ENCODE peak calls at places on chromosomes 16 and 17, in four cellular contexts. R is A673, X is tibial artery, D is left lung. F is an unnamed sample.

GRCh38 chr16:68229431-68230175 is 6.3 kb downstream of the ESRP2 start:
- DNase-seq in R (peak), D (no peak), X (peak), F (no peak)

GRCh38 chr16:75148311-75149195 is at the start of gene ZFP1:
- DNase-seq in R (peak), X (peak), D (peak), F (peak)

GRCh38 chr16:85794696-85795095 is 4.6 kb downstream of the EMC8 start:
- DNase-seq in X (no peak), R (no peak), D (no peak), F (no peak)

GRCh38 chr17:17503566-17504130 is 7.5 kb upstream of the RASD1 start:
- DNase-seq in X (no peak), R (no peak), D (peak), F (no peak)

GRCh38 chr17:5249615-5250014 is 15.0 kb upstream of the SCIMP start:
- DNase-seq in R (peak), D (no peak), X (no peak), F (peak)

GRCh38 chr17:41352597-41353366 is 2.2 kb upstream of the KRT33A start:
- DNase-seq in R (no peak), X (no peak), D (no peak), F (no peak)

GRCh38 chr17:69451416-69452394 is 37.2 kb downstream of the MAP2K6 start:
- DNase-seq in R (no peak), D (no peak), X (no peak), F (no peak)

GRCh38 chr16:89241187-89242003 is 23.9 kb downstream of the ZNF778 start:
- DNase-seq in D (peak), R (peak), X (peak), F (peak)

GRCh38 chr17:28545787-28546415 is 6.5 kb downstream of the UNC119 start:
- DNase-seq in X (no peak), R (peak), D (no peak), F (no peak)

GRCh38 chr17:21194688-21195087 is 19.3 kb downstream of the TMEM11 start:
- DNase-seq in X (no peak), R (no peak), D (no peak), F (no peak)

GRCh38 chr16:3774156-3774767 is 56.9 kb upstream of the TRAP1 start:
- DNase-seq in D (no peak), X (no peak), R (no peak), F (no peak)

GRCh38 chr17:4658478-4659305 is 17.2 kb upstream of the ALOX15 start:
- DNase-seq in R (no peak), D (no peak), X (no peak), F (no peak)

GRCh38 chr16:83482545-83483162 is 325.1 kb upstream of the HSBP1 start:
- DNase-seq in D (no peak), R (no peak), X (no peak), F (no peak)

GRCh38 chr17:38815576-38816193 is 9.4 kb downstream of the CWC25 start:
- DNase-seq in D (no peak), X (no peak), R (no peak), F (peak)

GRCh38 chr16:15046692-15047376 is 9.0 kb downstream of the NTAN1 start:
- DNase-seq in X (no peak), R (no peak), D (no peak), F (no peak)

GRCh38 chr17:49787932-49788442 is 494 bp upstream of the KAT7 start:
- DNase-seq in X (no peak), R (no peak), D (no peak), F (no peak)

GRCh38 chr16:19555938-19556778 is 655 bp downstream of the VPS35L start:
- DNase-seq in R (peak), X (no peak), D (no peak), F (no peak)

GRCh38 chr16:73387979-73388378 is 340.1 kb upstream of the ZFHX3 start:
- DNase-seq in R (no peak), D (no peak), X (no peak), F (no peak)

GRCh38 chr17:77644981-77645380 is 313.5 kb upstream of the TNRC6C start:
- DNase-seq in D (no peak), R (peak), X (no peak), F (peak)

GRCh38 chr17:9833922-9834321 is 8.2 kb downstream of the GLP2R start:
- DNase-seq in X (no peak), D (no peak), R (no peak), F (no peak)

GRCh38 chr16:14569213-14569612 is 60.8 kb downstream of the PARN start:
- DNase-seq in R (no peak), D (no peak), X (no peak), F (no peak)

GRCh38 chr17:37568350-37569053 is 40.7 kb downstream of the SYNRG start:
- DNase-seq in R (no peak), D (no peak), X (no peak), F (no peak)

GRCh38 chr17:17114592-17115225 is 72.5 kb downstream of the MPRIP start:
- DNase-seq in X (no peak), R (peak), D (peak), F (no peak)

GRCh38 chr16:27446721-27447120 is 44.7 kb downstream of the IL21R start:
- DNase-seq in X (no peak), D (no peak), R (no peak), F (peak)

GRCh38 chr17:70636517-70637133 is 467.3 kb downstream of the KCNJ2 start:
- DNase-seq in X (no peak), D (no peak), R (peak), F (no peak)

GRCh38 chr17:74427048-74427762 is 4.7 kb upstream of the GPRC5C start:
- DNase-seq in X (peak), R (no peak), D (no peak), F (no peak)

GRCh38 chr17:9661027-9661426 is 15.7 kb downstream of the USP43 start:
- DNase-seq in X (no peak), R (no peak), D (no peak), F (no peak)

GRCh38 chr17:6753006-6753445 is 2.8 kb upstream of the XAF1 start:
- DNase-seq in X (peak), D (no peak), R (peak), F (peak)

GRCh38 chr17:61457226-61457983 is 5.2 kb downstream of the TBX4 start:
- DNase-seq in R (peak), X (no peak), D (peak), F (no peak)

GRCh38 chr16:28298511-28298878 is 6.2 kb downstream of the SBK1 start:
- DNase-seq in X (no peak), R (peak), D (no peak), F (no peak)

GRCh38 chr17:2192367-2193028 is 111.1 kb downstream of the SMG6 start:
- DNase-seq in R (peak), D (no peak), X (no peak), F (peak)

GRCh38 chr16:8798174-8798527 is 512 bp downstream of the PMM2 start:
- DNase-seq in R (no peak), X (no peak), D (no peak), F (no peak)

GRCh38 chr17:61208301-61209098 is 191.1 kb upstream of the TBX2 start:
- DNase-seq in X (no peak), D (no peak), R (no peak), F (no peak)

GRCh38 chr17:64240741-64241347 is 22.2 kb downstream of the TEX2 start:
- DNase-seq in D (no peak), R (no peak), X (peak), F (no peak)

GRCh38 chr17:64240261-64240740 is 22.8 kb downstream of the TEX2 start:
- DNase-seq in X (no peak), D (no peak), R (no peak), F (no peak)

GRCh38 chr17:64232466-64233262 is 30.4 kb downstream of the TEX2 start:
- DNase-seq in R (no peak), D (no peak), X (no peak), F (no peak)

GRCh38 chr17:64234961-64235360 is 28.1 kb downstream of the TEX2 start:
- DNase-seq in D (no peak), R (no peak), X (no peak), F (no peak)

GRCh38 chr17:64236827-64237403 is 26.1 kb downstream of the TEX2 start:
- DNase-seq in X (no peak), D (no peak), R (peak), F (no peak)
- TF ChIP-seq CTCF in X (no peak), D (no peak), R (peak), F (no peak)

DNA sequence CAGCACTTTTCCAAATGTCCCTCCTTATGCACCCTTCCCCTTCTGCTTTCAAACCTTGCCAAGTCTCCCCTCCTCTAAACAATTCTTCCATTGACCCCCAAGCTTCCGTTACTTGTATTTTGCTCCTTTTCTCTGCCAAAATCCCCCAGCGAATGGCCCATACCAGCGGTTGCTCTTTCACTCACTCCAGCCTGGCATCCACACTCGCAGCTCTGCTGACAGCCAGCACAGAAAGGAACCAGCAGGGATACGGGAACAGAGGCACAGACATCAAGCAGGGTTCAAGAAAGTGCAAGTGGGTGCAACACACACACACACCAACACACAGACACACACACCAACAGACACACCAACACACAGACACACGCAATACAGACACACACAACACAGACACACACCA is 2.8 kb downstream of the CDRT4 start:
- DNase-seq in X (no peak), R (no peak), D (no peak), F (no peak)
- H3K27ac ChIP-seq in X (peak), R (no peak), D (no peak), F (no peak)

GRCh38 chr17:29612404-29613370 is 10.0 kb downstream of the CORO6 start:
- DNase-seq in D (peak), R (no peak), X (no peak), F (no peak)
- H3K4me3 ChIP-seq in D (no peak), R (no peak), X (peak), F (peak)

GRCh38 chr16:22787456-22788189 is 26.3 kb upstream of the HS3ST2 start:
- DNase-seq in R (peak), D (no peak), X (no peak), F (no peak)
- TF ChIP-seq CTCF in R (no peak), D (no peak), X (no peak), F (no peak)

DNA sequence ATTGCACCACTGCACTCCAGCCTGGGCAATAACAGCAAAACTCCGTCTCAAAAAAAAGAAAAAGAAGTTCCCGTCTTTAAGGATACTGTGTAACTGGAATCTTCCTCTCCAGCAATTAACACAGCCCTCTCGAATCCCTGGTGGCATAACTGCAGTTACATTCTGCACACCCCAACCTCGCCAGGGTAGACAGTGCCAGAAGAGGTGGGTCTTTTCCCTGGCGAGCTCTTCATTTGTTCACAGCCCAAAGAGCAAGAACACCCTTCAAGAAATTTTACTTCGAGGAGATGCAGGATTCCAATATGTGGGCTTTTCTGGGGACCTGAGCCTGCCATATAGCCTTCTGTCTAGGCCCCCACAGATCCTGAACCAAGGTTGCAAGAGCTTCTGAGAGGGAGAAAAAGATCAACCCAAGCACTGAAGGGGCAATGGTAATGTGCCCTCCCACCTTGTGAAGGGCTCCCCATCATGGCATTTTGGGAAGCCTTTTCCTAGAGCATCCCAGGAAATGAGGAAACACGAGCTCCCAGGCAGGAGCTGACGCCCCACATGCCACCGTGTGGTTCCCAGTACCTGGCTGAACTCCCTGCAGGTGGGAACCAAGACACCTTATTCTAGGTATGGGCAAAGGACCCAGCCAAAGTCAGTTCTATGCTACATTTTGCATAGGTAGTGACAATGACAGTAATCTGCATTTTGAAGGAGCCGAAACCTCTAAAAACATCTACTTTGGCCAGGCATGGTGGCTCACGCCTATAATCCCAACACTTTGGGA is 26.9 kb downstream of the TK2 start:
- DNase-seq in X (no peak), D (no peak), R (no peak), F (no peak)
- H3K27ac ChIP-seq in X (peak), D (peak), R (no peak), F (peak)

DNA sequence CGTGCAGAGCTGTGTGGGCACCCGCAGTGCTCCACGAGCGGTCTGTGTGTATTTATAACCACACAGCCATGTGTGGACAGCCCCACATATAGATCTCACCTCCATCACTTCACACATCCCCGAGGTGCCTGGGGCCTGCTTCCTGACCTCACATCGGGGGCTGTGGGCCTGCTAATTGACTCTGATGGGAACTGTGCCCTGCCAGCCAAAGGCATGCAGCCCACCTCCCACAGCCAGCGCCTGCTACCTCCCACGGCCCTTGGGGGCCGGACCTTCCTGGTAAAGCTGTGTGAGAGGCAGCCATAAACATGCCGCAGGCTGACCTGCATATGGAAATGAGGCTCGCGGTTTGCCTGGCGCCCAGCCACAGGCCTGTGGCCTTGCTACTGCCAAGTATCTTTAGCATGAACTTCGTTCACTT is 96.0 kb downstream of the C17orf67 start:
- DNase-seq in X (no peak), D (no peak), R (no peak), F (no peak)
- H3K4me3 ChIP-seq in X (no peak), D (no peak), R (no peak), F (no peak)

F was measured in CD8-positive, alpha-beta T cell.